ENCODE peak calls at places on chromosomes 7 and 10, in five cellular contexts. C, N, D, M and K are unnamed samples. For H3K4me1, the result is how much of the 10 kb centered on the place peaks cover.

GRCh38 chr10:14573666-14574261 is 200.9 kb downstream of the FAM107B start:
- DNase-seq in M (no peak), C (peak), D (no peak), N (no peak), K (no peak)

GRCh38 chr7:119842337-119842736 is 430.6 kb upstream of the KCND2 start:
- DNase-seq in C (no peak), D (no peak), N (no peak), M (no peak), K (no peak)

GRCh38 chr10:50431791-50432190 is 180.5 kb upstream of the ASAH2 start:
- DNase-seq in D (no peak), C (peak), M (no peak), N (no peak), K (no peak)

GRCh38 chr10:120824864-120825263 is 26.3 kb upstream of the WDR11 start:
- DNase-seq in M (peak), D (peak), C (no peak), N (peak), K (no peak)

GRCh38 chr7:115662676-115663075 is 367.9 kb downstream of the TFEC start:
- DNase-seq in N (no peak), C (no peak), M (no peak), D (no peak), K (no peak)

GRCh38 chr10:125792342-125793063 is 16.9 kb upstream of the MMP21 start:
- DNase-seq in C (no peak), D (no peak), N (no peak), M (no peak), K (no peak)

GRCh38 chr10:129890170-129890569 is 73.9 kb downstream of the EBF3 start:
- DNase-seq in C (no peak), D (no peak), M (no peak), N (no peak), K (no peak)

GRCh38 chr10:28280652-28281051 is 22.2 kb downstream of the MPP7 start:
- DNase-seq in N (no peak), M (no peak), D (no peak), C (no peak), K (no peak)

GRCh38 chr7:2104107-2104710 is 128.5 kb downstream of the MAD1L1 start:
- DNase-seq in M (peak), N (peak), D (peak), C (no peak), K (peak)

GRCh38 chr7:4957847-4958476 is 1.0 kb downstream of the MMD2 start:
- DNase-seq in C (no peak), N (no peak), M (no peak), D (no peak), K (no peak)

GRCh38 chr10:5833814-5834213 is 20.6 kb upstream of the GDI2 start:
- DNase-seq in C (no peak), D (peak), M (no peak), N (no peak), K (no peak)

GRCh38 chr7:95493247-95493646 is 7.5 kb downstream of the ASB4 start:
- DNase-seq in D (no peak), C (peak), M (no peak), N (no peak), K (no peak)

GRCh38 chr7:36717596-36717995 is 6.7 kb downstream of the AOAH start:
- DNase-seq in N (no peak), M (no peak), C (no peak), D (no peak), K (no peak)

GRCh38 chr7:139431010-139431409 is 52.5 kb downstream of the KLRG2 start:
- DNase-seq in D (no peak), M (peak), C (peak), N (no peak), K (no peak)

GRCh38 chr10:12940791-12941190 is 60.7 kb downstream of the CCDC3 start:
- DNase-seq in M (no peak), C (no peak), N (no peak), D (peak), K (no peak)

GRCh38 chr7:90708841-90709317 is 112.8 kb downstream of the CDK14 start:
- DNase-seq in D (peak), C (no peak), M (peak), N (peak), K (no peak)

GRCh38 chr10:3554121-3554522 is 230.9 kb downstream of the KLF6 start:
- DNase-seq in C (no peak), M (no peak), D (no peak), N (no peak), K (no peak)

GRCh38 chr7:23333671-23334246 is 34.6 kb downstream of the MALSU1 start:
- DNase-seq in N (no peak), M (no peak), C (peak), D (no peak), K (no peak)

GRCh38 chr10:103727546-103727963 is 127.8 kb downstream of the SH3PXD2A start:
- DNase-seq in N (no peak), D (no peak), C (no peak), M (no peak), K (peak)

GRCh38 chr7:122764020-122764419 is 61.3 kb upstream of the RNF148 start:
- DNase-seq in N (no peak), C (no peak), D (no peak), M (no peak), K (no peak)

DNA sequence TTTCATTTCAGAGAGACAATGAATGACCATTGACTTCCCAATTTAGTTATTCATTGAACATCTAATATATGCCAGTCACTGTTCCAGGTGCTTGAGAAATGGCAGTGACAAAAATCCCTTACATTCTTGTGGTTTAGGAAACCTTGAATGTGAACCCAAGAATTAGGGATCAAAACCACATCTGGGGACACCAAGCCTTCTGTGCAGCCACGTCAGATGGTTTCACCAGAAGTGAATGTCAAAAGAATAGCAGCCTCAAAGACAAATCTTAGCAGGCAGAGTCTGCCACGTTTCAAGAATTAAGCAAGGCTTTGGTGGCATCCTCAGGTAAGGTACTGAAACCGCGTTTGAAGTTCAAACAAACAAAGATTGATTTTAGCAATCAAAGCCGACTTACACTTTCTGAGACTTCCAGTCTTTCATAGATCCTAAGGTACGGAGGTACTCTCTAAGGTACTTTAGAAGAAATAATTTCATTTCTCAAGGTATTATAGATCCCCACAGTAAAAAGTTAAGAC is 225.4 kb upstream of the GNAI1 start:
- DNase-seq in D (no peak), C (no peak), N (no peak), M (no peak), K (no peak)
- H3K4me1 ChIP-seq in D (under half), C (under half), N (under half), M (under half), K (under half)

DNA sequence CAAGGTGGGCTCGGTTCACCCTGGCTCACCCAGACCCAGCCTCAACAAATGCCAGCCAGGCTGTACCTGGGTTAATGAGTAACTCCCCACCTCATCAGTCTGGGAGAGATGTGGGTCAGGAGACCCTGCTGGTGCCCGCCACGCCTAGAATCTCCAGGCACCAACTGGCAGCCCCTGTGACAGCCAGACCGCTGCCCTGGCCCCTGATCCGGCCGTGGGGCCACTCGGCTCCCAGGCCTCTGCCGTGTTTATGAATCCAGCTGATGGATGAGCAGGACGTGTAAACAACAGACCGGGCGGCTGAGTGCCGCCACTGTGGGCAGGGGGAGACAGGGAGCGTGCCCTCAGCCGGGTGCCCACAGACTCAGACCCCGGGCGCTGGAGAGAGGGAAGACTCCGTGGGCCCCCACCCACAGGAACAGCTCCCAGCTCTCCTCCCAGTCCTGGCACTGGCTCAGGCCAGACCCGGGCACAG is 34.0 kb upstream of the PDGFA start:
- DNase-seq in N (no peak), D (no peak), C (no peak), M (peak), K (no peak)
- H3K4me1 ChIP-seq in N (under half), D (under half), C (under half), M (under half), K (under half)

DNA sequence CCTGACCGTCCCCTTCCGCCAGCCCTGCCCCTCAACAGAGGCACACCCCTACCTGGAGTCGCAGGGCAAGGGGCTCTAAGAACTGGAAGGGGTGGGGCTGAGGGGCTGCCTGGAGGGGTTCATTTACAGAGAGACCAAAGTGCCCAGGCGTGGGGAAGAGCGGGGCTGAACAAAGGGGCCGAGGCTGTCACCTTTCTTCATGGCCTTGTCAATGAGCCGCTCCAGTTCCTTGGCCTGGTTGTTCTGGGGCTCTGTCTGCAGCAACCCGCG is 2.3 kb upstream of the CLDN15 start:
- DNase-seq in C (no peak), N (no peak), D (no peak), M (no peak), K (no peak)
- H3K4me1 ChIP-seq in C (under half), N (under half), D (under half), M (under half), K (under half)

DNA sequence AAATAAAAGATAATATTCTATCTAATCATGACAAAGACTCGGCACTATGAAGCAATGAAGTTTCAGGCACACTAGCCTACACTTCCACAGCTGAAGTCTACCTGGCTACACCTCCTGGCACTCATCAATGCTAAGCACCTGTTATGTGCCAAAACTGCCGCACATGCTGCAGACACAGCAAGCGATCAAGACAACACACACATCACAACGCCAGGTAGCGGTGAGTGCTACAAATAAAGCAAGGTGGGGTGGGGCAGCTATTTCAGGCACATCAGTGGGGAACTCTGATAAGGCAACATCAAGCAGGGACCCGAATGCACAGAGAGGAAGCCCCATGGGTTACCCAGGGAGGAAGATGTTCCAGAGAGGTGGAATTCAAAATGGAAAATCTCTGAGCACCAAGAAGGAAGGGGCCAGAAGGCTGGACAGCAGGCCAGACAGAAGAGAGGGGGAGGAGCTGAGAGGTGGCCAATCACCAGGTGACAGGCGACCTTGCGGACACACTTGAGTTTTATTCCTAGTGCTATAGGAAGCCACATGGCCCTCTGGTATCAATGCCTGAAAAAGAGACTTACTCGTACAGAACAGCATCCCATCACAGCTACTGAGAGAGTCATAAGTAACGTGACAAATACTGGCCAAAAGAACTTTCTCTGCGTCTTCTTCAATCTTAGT is 8.1 kb downstream of the PSAP start:
- DNase-seq in C (no peak), M (peak), N (no peak), D (no peak), K (no peak)
- H3K4me1 ChIP-seq in C (under half), M (half or more), N (under half), D (under half), K (under half)

GRCh38 chr10:11602357-11602756 is 9.1 kb downstream of the USP6NL start:
- DNase-seq in M (no peak), N (no peak), C (no peak), D (no peak), K (no peak)
- H3K4me1 ChIP-seq in M (under half), N (under half), C (under half), D (under half), K (under half)

GRCh38 chr7:92043637-92044036 is 90.6 kb downstream of the CYP51A1 start:
- DNase-seq in D (no peak), C (no peak), N (no peak), M (no peak), K (no peak)
- H3K4me1 ChIP-seq in D (under half), C (under half), N (under half), M (under half), K (under half)

GRCh38 chr7:44985900-44986217 is 7.0 kb upstream of the MYO1G start:
- DNase-seq in M (no peak), N (no peak), C (no peak), D (no peak), K (no peak)
- H3K4me1 ChIP-seq in M (under half), N (under half), C (under half), D (under half), K (under half)

GRCh38 chr10:110820321-110820814 is 51.4 kb upstream of the PDCD4 start:
- DNase-seq in C (no peak), D (no peak), M (peak), N (no peak), K (peak)
- H3K4me1 ChIP-seq in C (under half), D (under half), M (half or more), N (under half), K (under half)